ENCODE peak calls at places on chromosomes 13 and 19, in seven cellular contexts. S, P, N, J, G, W and M are unnamed samples. For H3K4me1, the result is how much of the 10 kb centered on the place peaks cover.

GRCh38 chr19:900302-901111 is 7.2 kb downstream of the RNU6-9 start:
- ATAC-seq in N (peak), S (peak), W (peak), P (no peak), J (peak), G (no peak), M (no peak)

GRCh38 chr13:93304134-93304533 is 77.5 kb downstream of the GPC6 start:
- ATAC-seq in S (no peak), N (no peak), P (no peak), W (no peak), G (no peak), J (no peak), M (no peak)

GRCh38 chr19:15869109-15869555 is 28.7 kb downstream of the CYP4F2 start:
- ATAC-seq in N (peak), J (peak), W (peak), S (peak), G (no peak), P (peak), M (peak)

GRCh38 chr19:2523630-2524311 is 47.8 kb downstream of the GADD45B start:
- ATAC-seq in N (no peak), J (peak), P (no peak), G (no peak), W (peak), S (peak), M (peak)

GRCh38 chr19:41740415-41741243 is 14.7 kb upstream of the CEACAM6 start:
- ATAC-seq in G (no peak), N (no peak), S (no peak), W (no peak), J (no peak), P (no peak), M (no peak)

GRCh38 chr13:98445340-98446233 is 131.3 kb downstream of the STK24 start:
- ATAC-seq in P (peak), W (peak), S (peak), N (peak), G (peak), J (peak), M (peak)

GRCh38 chr19:4650159-4650558 is 10.8 kb downstream of the TNFAIP8L1 start:
- ATAC-seq in G (no peak), J (no peak), S (no peak), W (no peak), P (no peak), N (no peak), M (no peak)

GRCh38 chr13:100433475-100433874 is 155.1 kb downstream of the GGACT start:
- ATAC-seq in J (no peak), P (no peak), S (no peak), G (no peak), W (peak), N (no peak), M (no peak)

GRCh38 chr19:44807652-44808462 is 1.0 kb upstream of the BCAM start:
- ATAC-seq in G (peak), N (peak), W (peak), P (peak), J (peak), S (peak), M (peak)

GRCh38 chr13:35086667-35087066 is 144.6 kb downstream of the NBEA start:
- ATAC-seq in P (no peak), J (no peak), S (no peak), G (no peak), W (peak), N (no peak), M (no peak)

GRCh38 chr19:17333611-17334413 is 843 bp downstream of the ANO8 start:
- ATAC-seq in W (peak), P (no peak), N (no peak), G (no peak), S (peak), J (no peak), M (no peak)

DNA sequence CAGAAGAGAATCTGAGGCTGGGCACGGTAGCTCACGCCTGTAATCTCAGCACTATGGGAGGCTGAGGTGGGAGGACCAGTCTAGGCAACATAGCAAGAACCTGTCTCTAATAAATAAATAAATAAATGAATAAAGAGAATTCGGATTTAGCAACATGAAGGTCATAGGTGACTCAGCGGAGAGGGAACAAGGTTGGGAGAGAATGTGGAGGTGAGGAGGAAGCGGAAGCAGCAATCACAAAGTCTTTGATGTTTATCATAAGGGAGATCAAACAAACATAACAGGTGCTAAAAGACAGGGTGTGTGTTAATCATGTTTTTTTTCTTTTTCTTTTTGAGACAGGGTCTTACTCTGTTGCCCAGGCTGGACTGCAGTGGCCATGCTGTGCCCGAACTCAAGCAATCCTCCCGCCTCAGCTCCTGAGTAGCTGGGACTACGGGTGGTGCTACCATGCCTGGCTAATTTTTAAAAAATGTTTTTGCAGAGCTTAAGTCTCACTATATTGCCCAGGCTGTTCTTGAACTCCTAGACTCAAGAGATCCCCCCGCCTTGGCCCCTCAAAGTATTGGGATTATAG is 16.3 kb downstream of the PBX4 start:
- ATAC-seq in G (no peak), P (no peak), S (no peak), J (no peak), N (no peak), W (no peak), M (no peak)
- H3K4me1 ChIP-seq in G (under half), P (under half), S (under half), J (under half), N (under half), W (under half), M (under half)

GRCh38 chr19:56315076-56315828 is 613 bp upstream of the ZSCAN5A start:
- ATAC-seq in W (peak), P (peak), N (peak), G (peak), J (peak), S (peak), M (peak)
- TF ChIP-seq POLR2A in W (no peak), P (no peak), N (peak), G (peak), J (peak), S (no peak), M (no peak)

DNA sequence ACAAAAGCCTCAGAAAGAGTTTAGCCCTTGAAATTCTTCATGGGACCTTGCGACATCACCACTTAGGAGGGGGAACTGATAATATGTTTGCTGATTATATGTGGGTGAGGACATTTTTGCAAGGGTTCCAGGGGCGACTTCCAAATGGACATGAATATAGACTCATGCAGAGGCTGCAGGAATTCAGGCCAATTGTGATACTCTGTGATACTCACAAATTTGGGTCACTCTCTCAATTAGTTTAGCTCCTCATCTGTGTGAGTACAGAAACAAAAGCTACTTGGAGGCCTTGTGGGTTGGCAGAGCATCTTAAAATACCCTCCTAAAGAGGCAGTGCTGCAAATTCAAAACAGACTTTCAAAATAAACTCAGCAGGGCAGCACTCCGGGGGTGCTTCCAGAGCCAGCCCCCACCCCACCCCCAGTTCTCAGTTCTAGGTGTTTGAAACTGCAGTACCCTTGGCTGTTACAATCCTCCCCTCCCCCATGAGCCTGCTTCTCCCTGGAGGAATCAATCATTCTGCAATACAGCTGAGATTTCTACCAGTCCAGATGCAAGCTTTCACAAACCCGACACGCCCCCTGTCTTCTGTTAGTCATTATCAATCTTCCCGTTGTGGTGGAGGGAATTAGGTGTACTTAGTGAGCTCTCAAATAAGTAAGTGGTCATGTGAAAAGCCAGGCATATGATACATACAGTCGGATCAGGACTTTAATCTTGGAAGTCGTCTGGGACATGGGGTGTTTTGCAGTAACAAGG is 96.9 kb upstream of the MBNL2 start:
- ATAC-seq in G (peak), P (peak), N (no peak), S (peak), W (peak), J (no peak), M (peak)
- H3K4me3 ChIP-seq in G (peak), P (no peak), N (no peak), S (no peak), W (peak), J (no peak), M (no peak)

GRCh38 chr13:50783066-50783465 is 60.4 kb downstream of the DLEU7 start:
- ATAC-seq in J (no peak), G (no peak), N (no peak), S (no peak), P (no peak), W (no peak), M (no peak)
- H3K4me1 ChIP-seq in J (under half), G (under half), N (under half), S (under half), P (under half), W (under half), M (under half)

GRCh38 chr13:20121154-20121515 is 39.7 kb downstream of the GJA3 start:
- ATAC-seq in S (no peak), J (no peak), G (no peak), P (no peak), N (no peak), W (no peak), M (no peak)
- TF ChIP-seq POLR2A in S (no peak), J (no peak), G (no peak), P (no peak), N (no peak), W (no peak), M (no peak)

DNA sequence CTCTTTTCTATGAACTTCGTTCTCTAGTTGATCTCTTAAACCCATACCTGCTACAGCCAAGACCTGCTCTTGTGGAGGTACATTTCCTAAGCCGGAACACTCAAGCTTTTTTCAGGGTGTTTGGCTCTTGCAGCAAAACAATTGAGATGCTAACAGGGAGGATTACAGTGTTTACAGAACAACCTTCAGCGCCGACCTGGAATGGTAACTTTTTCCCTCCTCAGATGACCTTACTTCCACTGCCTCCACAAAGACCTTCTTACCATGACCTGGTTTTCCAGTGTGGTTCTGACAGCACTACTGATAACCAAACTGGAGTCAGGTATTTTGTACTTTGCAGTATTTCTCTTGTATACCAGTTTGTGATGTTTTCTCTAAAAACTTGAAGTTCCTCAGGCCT is 506 bp downstream of the KCNRG start:
- ATAC-seq in N (no peak), W (no peak), P (no peak), G (no peak), S (no peak), J (no peak), M (no peak)
- H3K4me3 ChIP-seq in N (no peak), W (no peak), P (no peak), G (no peak), S (no peak), J (no peak), M (no peak)

GRCh38 chr19:20414133-20414532 is 151.4 kb downstream of the ZNF737 start:
- ATAC-seq in P (no peak), S (no peak), W (no peak), N (no peak), J (no peak), G (no peak), M (no peak)

DNA sequence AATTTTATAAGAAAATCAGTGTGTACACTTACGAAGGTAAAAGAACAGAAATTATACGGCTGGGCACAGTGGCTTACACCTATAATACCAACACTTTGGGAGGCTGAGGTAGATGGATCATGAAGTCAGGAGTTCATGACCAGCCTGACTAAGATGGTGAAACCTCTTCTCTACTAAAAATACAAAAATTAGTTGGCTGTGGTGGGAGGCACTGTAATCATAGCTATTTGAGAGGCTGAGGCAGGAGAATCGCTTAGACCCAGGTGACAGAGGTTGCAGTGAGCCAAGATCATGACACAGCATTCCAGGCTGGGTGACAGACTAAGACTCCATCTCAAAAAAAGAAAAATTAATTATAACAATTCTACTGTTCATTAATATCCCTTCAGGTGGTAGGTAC is 151.9 kb downstream of the ZNF737 start:
- ATAC-seq in J (no peak), G (no peak), N (no peak), S (no peak), W (no peak), P (no peak), M (no peak)
- H3K4me1 ChIP-seq in J (under half), G (under half), N (under half), S (under half), W (under half), P (under half), M (under half)

GRCh38 chr19:13839193-13839937 is 37.6 kb upstream of the NANOS3 start:
- ATAC-seq in N (peak), W (peak), G (peak), P (peak), J (no peak), S (peak), M (peak)
- TF ChIP-seq POLR2A in N (peak), W (no peak), G (peak), P (peak), J (no peak), S (peak), M (peak)

GRCh38 chr19:33375760-33376159 is 2.3 kb downstream of the CEBPG start:
- ATAC-seq in P (no peak), N (no peak), G (no peak), W (no peak), S (peak), J (no peak), M (no peak)

GRCh38 chr19:33377586-33378475 is 4.3 kb downstream of the CEBPG start:
- ATAC-seq in P (no peak), S (no peak), J (no peak), N (no peak), G (no peak), W (no peak), M (no peak)

GRCh38 chr19:33376423-33376822 is 2.9 kb downstream of the CEBPG start:
- ATAC-seq in W (peak), P (no peak), S (peak), G (no peak), N (peak), J (no peak), M (no peak)

GRCh38 chr19:33375156-33375744 is 1.7 kb downstream of the CEBPG start:
- ATAC-seq in W (no peak), S (no peak), J (no peak), G (no peak), N (no peak), P (no peak), M (no peak)

GRCh38 chr19:33376931-33377557 is 3.5 kb downstream of the CEBPG start:
- ATAC-seq in G (no peak), S (no peak), N (no peak), P (no peak), W (no peak), J (no peak), M (no peak)
- H3K4me3 ChIP-seq in G (no peak), S (no peak), N (no peak), P (no peak), W (peak), J (peak), M (no peak)

DNA sequence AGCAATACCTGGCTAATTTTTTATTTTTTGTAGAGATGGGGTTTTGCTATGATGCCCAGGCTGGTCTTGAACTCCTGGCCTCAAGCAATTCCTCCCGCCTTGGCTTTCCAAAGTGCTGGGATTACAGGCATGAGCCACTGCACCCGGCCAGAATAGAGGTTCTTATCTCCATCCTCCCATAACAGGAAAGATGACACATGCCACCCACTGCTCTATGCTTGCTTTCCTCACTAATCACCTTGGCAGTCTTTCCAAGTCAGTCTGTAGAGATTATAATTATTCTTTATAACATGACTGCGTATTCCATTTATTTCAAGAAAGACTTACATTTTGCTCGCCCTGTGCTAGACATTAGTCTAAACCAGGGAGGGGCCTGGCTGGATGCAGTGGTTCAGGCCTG is 6.7 kb downstream of the VAV1 start:
- ATAC-seq in S (no peak), J (no peak), N (no peak), G (no peak), W (no peak), P (no peak), M (no peak)
- H3K4me1 ChIP-seq in S (under half), J (under half), N (under half), G (under half), W (under half), P (under half), M (under half)